ENCODE peak calls at places on chromosomes 5 and 9, in four cellular contexts. U, F, G and W are unnamed samples.

GRCh38 chr5:34582364-34582763 is 73.8 kb upstream of the RAI14 start:
- DNase-seq in G (no peak), U (no peak), F (no peak), W (no peak)

GRCh38 chr5:78527054-78527884 is 121.3 kb downstream of the LHFPL2 start:
- DNase-seq in F (peak), G (peak), U (no peak), W (no peak)

GRCh38 chr5:87300744-87301143 is 33.1 kb downstream of the RASA1 start:
- DNase-seq in G (peak), F (peak), U (no peak), W (no peak)

GRCh38 chr9:93009337-93010015 is 49.0 kb upstream of the SUSD3 start:
- DNase-seq in G (no peak), U (no peak), F (no peak), W (no peak)

GRCh38 chr9:3337515-3337914 is 188.3 kb downstream of the RFX3 start:
- DNase-seq in G (peak), U (no peak), F (peak), W (no peak)

GRCh38 chr5:94433393-94434149 is 184.8 kb downstream of the KIAA0825 start:
- DNase-seq in U (no peak), G (peak), F (peak), W (no peak)

GRCh38 chr5:150217041-150217440 is 27.2 kb downstream of the SLC6A7 start:
- DNase-seq in F (no peak), G (no peak), U (no peak), W (no peak)

GRCh38 chr9:109448223-109448622 is 49.9 kb downstream of the PTPN3 start:
- DNase-seq in U (no peak), G (peak), F (peak), W (no peak)

GRCh38 chr9:347667-348292 is 133.1 kb downstream of the DOCK8 start:
- DNase-seq in F (peak), U (no peak), G (peak), W (peak)

GRCh38 chr5:77560677-77561263 is 68.7 kb upstream of the WDR41 start:
- DNase-seq in G (peak), F (peak), U (no peak), W (peak)

GRCh38 chr9:118578467-118578866 is 790.8 kb downstream of the BRINP1 start:
- DNase-seq in F (no peak), G (peak), U (no peak), W (no peak)

GRCh38 chr9:107282268-107282667 is 811 bp upstream of the RAD23B start:
- DNase-seq in G (no peak), U (no peak), F (no peak), W (no peak)

GRCh38 chr5:159412284-159413046 is 82.2 kb upstream of the IL12B start:
- DNase-seq in U (no peak), G (peak), F (no peak), W (no peak)

GRCh38 chr5:138884094-138884493 is 9.0 kb upstream of the LRRTM2 start:
- DNase-seq in F (no peak), U (no peak), G (no peak), W (no peak)

GRCh38 chr9:109314011-109314531 is 6.8 kb downstream of the EPB41L4B start:
- DNase-seq in G (no peak), F (no peak), U (no peak), W (no peak)

GRCh38 chr5:133531178-133531577 is 81.2 kb downstream of the FSTL4 start:
- DNase-seq in F (no peak), G (no peak), U (no peak), W (no peak)

GRCh38 chr5:61999371-61999770 is 306.6 kb upstream of the KIF2A start:
- DNase-seq in F (no peak), U (no peak), G (no peak), W (no peak)

GRCh38 chr5:116650544-116650943 is 75.9 kb upstream of the SEMA6A start:
- DNase-seq in F (no peak), G (no peak), U (no peak), W (no peak)

GRCh38 chr9:116166713-116167112 is 13.1 kb downstream of the PAPPA start:
- DNase-seq in F (no peak), U (no peak), G (no peak), W (no peak)

GRCh38 chr5:175226506-175226905 is 217.5 kb downstream of the DRD1 start:
- DNase-seq in F (no peak), U (no peak), G (no peak), W (no peak)

GRCh38 chr9:30670805-30671562 is 1713.5 kb upstream of the ACO1 start:
- DNase-seq in G (no peak), U (no peak), F (no peak), W (no peak)

GRCh38 chr9:97038909-97039781 is at the start of gene CTSV:
- DNase-seq in U (peak), G (peak), F (peak), W (peak)
- H2BK15ac ChIP-seq in U (no peak), G (no peak), F (no peak), W (peak)

GRCh38 chr5:161286066-161286655 is 260.4 kb downstream of the GABRB2 start:
- DNase-seq in G (no peak), U (no peak), F (no peak), W (no peak)
- H3K4me3 ChIP-seq in G (no peak), U (no peak), F (no peak), W (no peak)

DNA sequence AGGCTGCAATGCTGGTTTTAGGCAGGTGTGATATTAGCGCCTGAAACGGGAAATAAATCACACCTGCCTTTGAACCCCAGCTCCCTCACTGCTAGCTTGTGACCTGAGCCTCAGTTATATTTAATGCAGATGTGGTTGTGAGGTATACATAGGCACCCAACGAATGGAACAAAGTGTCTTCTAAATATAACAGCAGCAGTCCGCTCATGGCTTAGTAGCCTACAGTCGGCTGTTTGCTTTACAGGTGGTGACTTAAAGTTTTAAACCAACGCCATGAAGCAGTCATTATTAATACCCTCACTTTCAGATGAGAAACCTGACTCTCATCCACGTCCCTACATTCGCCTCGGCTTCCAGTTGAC is 622 bp downstream of the ZNF782 start:
- DNase-seq in U (no peak), G (peak), F (peak), W (no peak)
- H4K91ac ChIP-seq in U (no peak), G (no peak), F (no peak), W (no peak)

GRCh38 chr9:8287970-8288369 is 488.4 kb upstream of the DMAC1 start:
- DNase-seq in F (no peak), U (no peak), G (no peak), W (no peak)

GRCh38 chr9:8284835-8285234 is 485.3 kb upstream of the DMAC1 start:
- DNase-seq in F (no peak), U (no peak), G (no peak), W (peak)

GRCh38 chr9:8292657-8293056 is 493.1 kb upstream of the DMAC1 start:
- DNase-seq in G (no peak), F (no peak), U (no peak), W (no peak)

GRCh38 chr9:8282555-8282954 is 483.0 kb upstream of the DMAC1 start:
- DNase-seq in U (no peak), F (no peak), G (no peak), W (peak)

DNA sequence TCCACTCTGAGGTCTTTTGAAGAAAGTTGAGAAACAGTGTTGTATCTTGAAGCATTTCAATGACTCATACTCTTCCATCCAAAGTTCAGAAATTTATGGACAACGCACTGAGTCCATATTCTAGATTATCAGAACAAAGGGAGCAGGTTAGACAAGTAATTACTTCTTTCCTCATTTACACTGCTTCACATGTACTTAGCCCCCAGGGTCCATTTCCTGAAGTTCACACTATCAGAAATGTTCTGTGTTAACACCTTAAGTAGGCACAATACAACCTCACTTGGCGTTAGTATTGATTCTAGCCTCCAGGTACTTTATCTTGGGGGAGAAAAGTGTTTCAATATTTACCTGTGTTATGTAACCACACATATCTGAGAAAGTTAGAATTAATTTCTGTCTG is 487.9 kb upstream of the DMAC1 start:
- DNase-seq in F (no peak), U (no peak), G (no peak), W (no peak)
- H2BK15ac ChIP-seq in F (no peak), U (no peak), G (no peak), W (no peak)